ENCODE peak calls at places on chromosomes 4 and X, in nine cellular contexts. Z is tibial nerve, K is cardiac fibroblast, X is adipocyte, N is mammary epithelial cell, O is HFF-Myc, Y is AG04449, W is foreskin fibroblast, S is NT2/D1. C is an unnamed sample.
A peak's percentile ranks its signal among the peaks of the same experiment; 100 is the strongest.

GRCh38 chr4:47913328-47913727 is 1.1 kb downstream of the NFXL1 start:
- DNase-seq in Z (no peak), O (no peak), K (peak; percentile 43), W (no peak), X (peak; percentile 32), S (no peak), Y (no peak), N (peak; percentile 51), C (no peak)

GRCh38 chr4:76850010-76850441 is 47.9 kb downstream of the SOWAHB start:
- DNase-seq in W (peak; percentile 79), Z (no peak), X (peak; percentile 67), O (peak; percentile 75), N (peak; percentile 97), Y (peak; percentile 75), K (peak; percentile 98), S (no peak), C (no peak)

GRCh38 chr4:74884282-74884681 is 48.6 kb upstream of the PARM1 start:
- DNase-seq in Y (no peak), O (no peak), X (no peak), W (no peak), N (no peak), K (no peak), S (no peak), Z (no peak), C (no peak)

GRCh38 chr4:742742-743311 is 37.2 kb downstream of the PCGF3 start:
- DNase-seq in K (peak; percentile 72), X (peak; percentile 72), W (peak; percentile 43), O (no peak), S (peak; percentile 33), Y (no peak), N (peak; percentile 40), Z (peak; percentile 55), C (no peak)

GRCh38 chrX:136321532-136321931 is 20.8 kb downstream of the ADGRG4 start:
- DNase-seq in O (no peak), W (no peak), Y (no peak), S (no peak), Z (no peak), N (no peak), K (no peak), X (no peak), C (no peak)

GRCh38 chr4:68162196-68162595 is 32.5 kb upstream of the TMPRSS11F start:
- DNase-seq in Y (no peak), W (no peak), X (no peak), Z (no peak), K (no peak), N (no peak), S (no peak), O (no peak), C (no peak)

GRCh38 chr4:3369781-3370660 is 71.7 kb upstream of the HGFAC start:
- DNase-seq in N (peak; percentile 53), S (peak; percentile 66), K (peak; percentile 95), Y (peak; percentile 70), Z (no peak), X (peak; percentile 84), W (peak; percentile 79), O (peak; percentile 52), C (peak; percentile 53)

GRCh38 chr4:23332266-23332665 is 557.6 kb downstream of the PPARGC1A start:
- DNase-seq in Y (no peak), Z (no peak), O (no peak), S (no peak), K (no peak), X (no peak), N (no peak), W (no peak), C (no peak)

GRCh38 chr4:30717208-30718020 is 2.8 kb upstream of the PCDH7 start:
- DNase-seq in S (peak; percentile 35), O (no peak), K (peak; percentile 64), Z (no peak), X (peak; percentile 84), Y (no peak), W (peak; percentile 51), N (peak; percentile 69), C (peak; percentile 27)

GRCh38 chr4:25663778-25664177 is 8.1 kb downstream of the SLC34A2 start:
- DNase-seq in S (no peak), Y (no peak), Z (no peak), O (no peak), K (no peak), W (no peak), N (no peak), X (no peak), C (no peak)

GRCh38 chr4:101954975-101955678 is 164.6 kb downstream of the BANK1 start:
- DNase-seq in K (no peak), Y (no peak), N (no peak), O (no peak), X (no peak), W (no peak), Z (no peak), S (no peak), C (no peak)

GRCh38 chr4:123411976-123412589 is 15.5 kb downstream of the SPRY1 start:
- DNase-seq in W (no peak), S (no peak), O (no peak), K (no peak), Y (no peak), Z (no peak), X (no peak), N (no peak), C (no peak)

GRCh38 chr4:1674682-1675081 is 9.4 kb downstream of the FAM53A start:
- DNase-seq in W (no peak), K (no peak), S (no peak), Z (no peak), N (no peak), Y (no peak), X (no peak), O (no peak), C (no peak)

GRCh38 chrX:44459501-44459900 is 83.2 kb downstream of the FUNDC1 start:
- DNase-seq in N (peak; percentile 24), O (no peak), S (no peak), Y (no peak), W (no peak), Z (no peak), K (no peak), X (no peak), C (no peak)

GRCh38 chrX:44462851-44463250 is 79.8 kb downstream of the FUNDC1 start:
- DNase-seq in N (no peak), O (no peak), Z (no peak), Y (no peak), S (no peak), W (peak; percentile 31), K (peak; percentile 2), X (peak; percentile 54), C (no peak)

GRCh38 chr4:8840006-8840793 is 31.4 kb downstream of the HMX1 start:
- DNase-seq in W (no peak), X (no peak), N (no peak), Y (no peak), S (no peak), O (no peak), Z (peak; percentile 6), K (no peak), C (peak; percentile 10)

GRCh38 chr4:152187693-152188092 is 348.2 kb downstream of the FBXW7 start:
- DNase-seq in S (no peak), Y (no peak), W (no peak), K (no peak), X (no peak), O (peak; percentile 15), N (no peak), Z (no peak), C (no peak)

GRCh38 chr4:68738036-68738435 is 67.6 kb upstream of the UGT2B15 start:
- DNase-seq in N (no peak), Y (no peak), X (no peak), O (no peak), W (no peak), K (no peak), Z (no peak), S (no peak), C (no peak)

DNA sequence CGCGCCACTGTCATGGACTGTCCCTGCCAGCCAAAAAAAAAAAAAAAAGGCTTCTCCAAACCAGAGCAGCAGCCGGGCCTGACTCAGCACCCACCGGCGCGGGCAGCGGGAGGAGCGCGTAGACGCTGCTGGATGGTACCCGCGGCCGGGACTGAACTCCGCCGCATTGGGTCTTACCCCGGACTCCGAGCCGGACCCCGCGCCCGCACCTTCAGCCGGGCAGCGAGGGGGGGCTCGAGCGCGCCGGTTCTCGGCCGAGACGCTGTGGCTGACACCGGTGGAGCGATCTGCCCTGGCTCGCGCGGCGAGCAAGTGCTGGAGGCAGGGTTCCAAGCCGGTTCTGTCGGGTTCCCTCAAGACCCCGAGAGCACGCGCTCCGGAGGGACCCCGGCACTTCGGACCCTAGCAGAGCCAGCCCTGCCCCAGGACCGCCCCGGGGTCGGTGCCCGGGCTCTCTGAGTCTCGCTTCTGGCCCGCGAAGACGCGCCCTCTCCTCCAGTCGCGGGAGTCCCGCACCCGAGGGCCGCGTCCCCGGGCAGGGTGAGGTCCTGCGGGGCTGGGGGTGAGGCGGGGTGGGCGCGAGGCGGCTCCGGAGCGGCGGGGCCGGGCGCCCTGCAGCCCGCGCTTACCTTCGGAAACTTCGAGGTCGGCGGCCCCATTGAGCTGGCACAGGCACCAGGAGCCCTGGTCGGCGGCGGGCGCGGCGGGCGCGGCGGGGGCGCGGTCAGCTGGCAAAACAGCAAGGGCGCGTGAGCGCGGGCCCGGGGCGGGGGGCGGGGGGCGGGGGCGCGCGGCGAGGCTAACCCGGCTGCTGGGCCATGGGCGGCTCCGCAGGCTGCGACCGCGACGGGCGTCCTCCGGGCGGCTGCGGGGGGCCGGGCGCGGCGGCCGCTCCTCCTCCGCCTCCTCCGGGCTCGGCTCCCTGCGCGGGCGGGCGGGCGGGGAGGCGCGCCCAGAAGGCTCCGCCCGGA is 11.8 kb upstream of the MAN2B2 start:
- DNase-seq in O (no peak), Z (no peak), W (no peak), Y (no peak), K (peak; percentile 41), N (peak; percentile 28), S (no peak), X (peak; percentile 63), C (no peak)
- H3K4me3 ChIP-seq in O (no peak overlapping the region), Z (peak overlapping the region; percentile 28), W (peak overlapping the region; percentile 3), Y (peak overlapping the region; percentile 18), K (no peak overlapping the region), N (no peak overlapping the region), S (peak overlapping the region; percentile 44), X (peak overlapping the region; percentile 73), C (peak overlapping the region; percentile 36)

DNA sequence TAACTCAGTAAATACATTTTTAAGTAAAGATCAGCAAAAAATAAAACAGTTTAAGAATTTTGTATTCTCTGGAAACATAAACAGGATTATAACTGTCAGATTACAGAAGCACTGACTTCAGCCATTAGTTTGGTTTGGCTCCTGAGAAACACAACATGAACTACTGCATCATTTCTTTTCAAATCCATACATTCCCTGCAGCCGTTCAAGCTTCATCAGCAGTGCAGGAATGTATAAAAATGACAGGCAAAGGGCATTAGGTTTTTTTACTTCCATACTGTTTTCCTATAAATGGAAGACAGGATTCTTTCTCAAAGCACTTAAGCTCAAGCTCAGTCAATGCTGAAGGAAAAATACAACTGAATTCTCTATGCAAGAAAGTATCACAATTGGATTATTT is 4.2 kb upstream of the MAB21L2 start:
- DNase-seq in O (no peak), Z (no peak), K (no peak), W (no peak), N (no peak), Y (no peak), X (peak; percentile 56), S (no peak), C (no peak)
- H3K4me3 ChIP-seq in O (no peak overlapping the region), Z (no peak overlapping the region), K (no peak overlapping the region), W (no peak overlapping the region), N (no peak overlapping the region), Y (no peak overlapping the region), X (no peak overlapping the region), S (no peak overlapping the region), C (no peak overlapping the region)

GRCh38 chr4:168633474-168633873 is 136.6 kb downstream of the PALLD start:
- DNase-seq in S (no peak), X (peak; percentile 50), W (no peak), O (no peak), K (peak; percentile 25), Y (no peak), Z (no peak), N (no peak), C (no peak)
- H3K4me3 ChIP-seq in S (no peak overlapping the region), X (peak overlapping the region; percentile 94), W (peak overlapping the region; percentile 66), O (no peak overlapping the region), K (no peak overlapping the region), Y (peak overlapping the region; percentile 65), Z (no peak overlapping the region), N (no peak overlapping the region), C (peak overlapping the region; percentile 58)

GRCh38 chr4:182492456-182492855 is 249.3 kb downstream of the TENM3 start:
- DNase-seq in W (peak; percentile 1), Z (no peak), O (no peak), N (peak; percentile 12), K (peak; percentile 10), S (no peak), X (peak; percentile 71), Y (peak; percentile 42), C (no peak)
- H3K4me3 ChIP-seq in W (peak overlapping the region; percentile 20), Z (no peak overlapping the region), O (no peak overlapping the region), N (no peak overlapping the region), K (no peak overlapping the region), S (no peak overlapping the region), X (peak overlapping the region; percentile 69), Y (peak overlapping the region; percentile 34), C (no peak overlapping the region)